ENCODE peak calls at places on chromosome 21, in six cellular contexts. S is effector memory CD4-positive, alpha-beta T cell; B is HCEC 1CT; E is HFFc6; K is NCI-H1105; Z is A172. Q is an unnamed sample.

GRCh38 chr21:29172282-29172681 is 41.8 kb downstream of the MAP3K7CL start:
- DNase-seq in S (no peak), B (no peak), E (no peak), K (no peak), Z (no peak), Q (no peak)

GRCh38 chr21:23725576-23725975 is 1881.7 kb downstream of the MRPL39 start:
- DNase-seq in S (no peak), B (no peak), E (no peak), K (no peak), Z (no peak), Q (no peak)

GRCh38 chr21:39669485-39669884 is 56.7 kb downstream of the B3GALT5 start:
- DNase-seq in S (no peak), B (no peak), E (no peak), K (no peak), Z (no peak), Q (no peak)

GRCh38 chr21:44960141-44961092 is 20.6 kb downstream of the SLX9 start:
- DNase-seq in S (no peak), B (no peak), E (no peak), K (no peak), Z (no peak), Q (no peak)

GRCh38 chr21:26909972-26910371 is 56.9 kb downstream of the ADAMTS5 start:
- DNase-seq in S (no peak), B (peak), E (no peak), K (no peak), Z (no peak), Q (peak)

GRCh38 chr21:37117204-37117603 is 44.1 kb downstream of the TTC3 start:
- DNase-seq in S (no peak), B (no peak), E (no peak), K (no peak), Z (no peak), Q (no peak)

GRCh38 chr21:14923468-14923867 is 141.3 kb downstream of the NRIP1 start:
- DNase-seq in S (no peak), B (peak), E (peak), K (no peak), Z (no peak), Q (no peak)

GRCh38 chr21:33133912-33134311 is 64.0 kb downstream of the OLIG1 start:
- DNase-seq in S (no peak), B (no peak), E (no peak), K (no peak), Z (no peak), Q (no peak)

GRCh38 chr21:32770514-32771133 is 931 bp downstream of the PAXBP1 start:
- DNase-seq in S (no peak), B (no peak), E (peak), K (no peak), Z (peak), Q (no peak)

GRCh38 chr21:16033193-16033592 is 303.4 kb downstream of the USP25 start:
- DNase-seq in S (no peak), B (no peak), E (no peak), K (no peak), Z (no peak), Q (no peak)

GRCh38 chr21:42499430-42500106 is 3.5 kb upstream of the RSPH1 start:
- DNase-seq in S (no peak), B (no peak), E (no peak), K (peak), Z (no peak), Q (no peak)

GRCh38 chr21:32182449-32182848 is 96.4 kb downstream of the MIS18A start:
- DNase-seq in S (no peak), B (no peak), E (no peak), K (no peak), Z (no peak), Q (no peak)

GRCh38 chr21:42340187-42340586 is 10.6 kb downstream of the TFF2 start:
- DNase-seq in S (no peak), B (no peak), E (no peak), K (no peak), Z (no peak), Q (no peak)

GRCh38 chr21:37098756-37099155 is 25.7 kb downstream of the TTC3 start:
- DNase-seq in S (no peak), B (no peak), E (no peak), K (no peak), Z (no peak), Q (no peak)

GRCh38 chr21:14383596-14384210 is 757 bp upstream of the HSPA13 start:
- DNase-seq in S (no peak), B (peak), E (peak), K (peak), Z (peak), Q (no peak)

GRCh38 chr21:31531967-31532366 is 127.5 kb upstream of the SOD1 start:
- DNase-seq in S (no peak), B (no peak), E (no peak), K (no peak), Z (no peak), Q (no peak)

GRCh38 chr21:42117229-42118048 is 46.3 kb downstream of the UMODL1 start:
- DNase-seq in S (peak), B (peak), E (peak), K (peak), Z (peak), Q (no peak)

GRCh38 chr21:35850542-35851103 is 209.7 kb downstream of the SETD4 start:
- DNase-seq in S (no peak), B (no peak), E (peak), K (no peak), Z (no peak), Q (no peak)

GRCh38 chr21:44448651-44449131 is 6.6 kb upstream of the LRRC3 start:
- DNase-seq in S (no peak), B (no peak), E (no peak), K (no peak), Z (no peak), Q (no peak)

GRCh38 chr21:43903451-43904091 is 38.5 kb downstream of the AGPAT3 start:
- DNase-seq in S (no peak), B (no peak), E (no peak), K (no peak), Z (no peak), Q (no peak)

GRCh38 chr21:42174173-42174572 is 44.8 kb upstream of the ABCG1 start:
- DNase-seq in S (no peak), B (no peak), E (no peak), K (no peak), Z (peak), Q (no peak)

GRCh38 chr21:44450402-44450801 is 4.9 kb upstream of the LRRC3 start:
- DNase-seq in S (no peak), B (no peak), E (no peak), K (no peak), Z (no peak), Q (no peak)

GRCh38 chr21:40736145-40736544 is 110.8 kb downstream of the DSCAM start:
- DNase-seq in S (no peak), B (no peak), E (no peak), K (no peak), Z (no peak), Q (no peak)

Q was measured in H1.